ENCODE peak calls at places on chromosomes 1 and 21, in six cellular contexts. W, G, O, D, Y and Z are unnamed samples.
A peak's percentile ranks its signal among the peaks of the same experiment; 100 is the strongest.

GRCh38 chr21:26167593-26167992 is 3.0 kb downstream of the APP start:
- DNase-seq in W (no peak), G (no peak), O (no peak), D (no peak), Y (no peak), Z (no peak)

GRCh38 chr1:47030170-47030805 is 6.8 kb downstream of the CYP4X1 start:
- DNase-seq in W (peak; percentile 15), G (no peak), O (no peak), D (no peak), Y (no peak), Z (peak; percentile 57)

GRCh38 chr1:90336552-90337324 is 341.8 kb downstream of the ZNF326 start:
- DNase-seq in W (no peak), G (no peak), O (no peak), D (no peak), Y (no peak), Z (peak; percentile 70)

GRCh38 chr1:237197470-237198425 is 155.8 kb downstream of the RYR2 start:
- DNase-seq in W (no peak), G (no peak), O (no peak), D (no peak), Y (no peak), Z (no peak)

GRCh38 chr1:211200311-211200710 is 58.9 kb upstream of the RCOR3 start:
- DNase-seq in W (no peak), G (no peak), O (no peak), D (no peak), Y (no peak), Z (no peak)

GRCh38 chr1:57137980-57138379 is 172.2 kb upstream of the C8B start:
- DNase-seq in W (no peak), G (no peak), O (no peak), D (no peak), Y (no peak), Z (no peak)

GRCh38 chr1:247487057-247487456 is 29.2 kb upstream of the OR2B11 start:
- DNase-seq in W (peak; percentile 49), G (peak; percentile 13), O (no peak), D (peak; percentile 1), Y (no peak), Z (no peak)

GRCh38 chr21:22965455-22966125 is 1967.4 kb downstream of the NCAM2 start:
- DNase-seq in W (no peak), G (no peak), O (no peak), D (no peak), Y (no peak), Z (no peak)

GRCh38 chr1:153525088-153525713 is 10.6 kb downstream of the S100A6 start:
- DNase-seq in W (peak; percentile 68), G (no peak), O (peak; percentile 59), D (no peak), Y (no peak), Z (no peak)

GRCh38 chr1:910311-910880 is 13.3 kb upstream of the SAMD11 start:
- DNase-seq in W (no peak), G (no peak), O (peak; percentile 16), D (no peak), Y (peak; percentile 17), Z (no peak)

GRCh38 chr1:6420594-6421042 is 899 bp upstream of the HES2 start:
- DNase-seq in W (no peak), G (no peak), O (no peak), D (no peak), Y (no peak), Z (no peak)

GRCh38 chr21:26447932-26448331 is 125.2 kb downstream of the CYYR1 start:
- DNase-seq in W (no peak), G (no peak), O (no peak), D (no peak), Y (no peak), Z (no peak)

GRCh38 chr1:110328274-110328673 is 10.9 kb upstream of the RBM15 start:
- DNase-seq in W (no peak), G (no peak), O (no peak), D (no peak), Y (no peak), Z (no peak)

GRCh38 chr1:185441608-185442007 is 124.6 kb upstream of the IVNS1ABP start:
- DNase-seq in W (peak; percentile 63), G (no peak), O (no peak), D (peak; percentile 23), Y (no peak), Z (no peak)

GRCh38 chr1:228185641-228185965 is 20.0 kb downstream of the IBA57 start:
- DNase-seq in W (no peak), G (no peak), O (no peak), D (no peak), Y (no peak), Z (no peak)

GRCh38 chr1:111660204-111661150 is 40.9 kb downstream of the RAP1A start:
- DNase-seq in W (peak; percentile 43), G (no peak), O (no peak), D (no peak), Y (no peak), Z (no peak)

GRCh38 chr1:210384625-210385024 is 55.9 kb downstream of the HHAT start:
- DNase-seq in W (peak; percentile 69), G (no peak), O (no peak), D (no peak), Y (no peak), Z (no peak)

GRCh38 chr1:39509360-39510009 is 18.0 kb downstream of the BMP8A start:
- DNase-seq in W (peak; percentile 56), G (no peak), O (peak; percentile 77), D (no peak), Y (peak; percentile 46), Z (no peak)

GRCh38 chr1:3453891-3454810 is at the start of gene ARHGEF16:
- DNase-seq in W (peak; percentile 12), G (peak; percentile 85), O (peak; percentile 49), D (no peak), Y (peak; percentile 90), Z (no peak)

GRCh38 chr1:179177182-179177581 is 52.3 kb downstream of the ABL2 start:
- DNase-seq in W (peak; percentile 37), G (no peak), O (no peak), D (no peak), Y (no peak), Z (no peak)

GRCh38 chr1:8941906-8942305 is 3.8 kb upstream of the CA6 start:
- DNase-seq in W (peak; percentile 75), G (no peak), O (no peak), D (peak; percentile 61), Y (no peak), Z (no peak)

GRCh38 chr1:109628540-109629321 is 9.1 kb downstream of the AMPD2 start:
- DNase-seq in W (peak; percentile 51), G (peak; percentile 6), O (peak; percentile 21), D (no peak), Y (no peak), Z (peak; percentile 68)

GRCh38 chr1:160308451-160309182 is 23.7 kb upstream of the PEX19 start:
- DNase-seq in W (peak; percentile 14), G (no peak), O (no peak), D (no peak), Y (no peak), Z (no peak)

GRCh38 chr1:196557797-196558196 is 50.4 kb downstream of the KCNT2 start:
- DNase-seq in W (peak; percentile 32), G (no peak), O (no peak), D (no peak), Y (no peak), Z (no peak)

DNA sequence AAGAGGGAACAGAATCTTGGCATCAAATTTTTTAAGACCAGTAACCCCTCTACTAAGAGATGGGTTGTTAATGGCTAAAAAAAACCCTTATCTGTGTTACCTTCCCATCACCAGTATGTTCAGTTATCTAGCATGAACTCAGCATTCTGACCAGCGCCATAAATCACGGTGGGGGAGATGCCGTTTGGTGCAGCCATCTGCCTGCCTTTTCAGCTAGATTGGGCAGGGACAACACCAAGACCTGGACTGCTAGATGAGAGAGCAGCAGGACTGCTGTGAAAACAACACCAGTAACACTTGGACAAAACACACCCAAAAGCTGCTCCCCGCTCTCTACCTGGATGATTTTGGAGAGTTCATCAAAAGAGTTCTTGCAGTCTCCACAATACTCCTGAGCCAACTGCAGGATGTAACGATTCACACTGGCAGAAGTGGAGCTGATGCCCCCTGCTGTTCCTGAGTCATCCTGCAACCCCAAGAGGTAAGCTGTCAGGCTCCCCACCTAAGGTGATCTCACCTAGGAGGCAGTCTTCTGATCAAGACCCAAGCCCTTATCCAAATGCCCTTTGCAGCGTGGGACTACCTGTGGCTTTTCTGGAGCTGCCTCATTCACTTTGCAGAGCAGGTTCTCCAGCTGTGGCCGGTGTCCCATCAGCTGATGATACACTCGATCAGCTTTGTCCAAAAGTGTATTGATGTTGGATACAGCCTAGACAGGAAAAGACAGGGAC is 96.5 kb downstream of the UBR4 start:
- DNase-seq in W (peak; percentile 28), G (no peak), O (no peak), D (no peak), Y (no peak), Z (no peak)
- TF ChIP-seq CTCF in W (peak; percentile 45), G (peak; percentile 18), O (no peak), D (peak; percentile 59), Y (peak; percentile 41), Z (no peak)

DNA sequence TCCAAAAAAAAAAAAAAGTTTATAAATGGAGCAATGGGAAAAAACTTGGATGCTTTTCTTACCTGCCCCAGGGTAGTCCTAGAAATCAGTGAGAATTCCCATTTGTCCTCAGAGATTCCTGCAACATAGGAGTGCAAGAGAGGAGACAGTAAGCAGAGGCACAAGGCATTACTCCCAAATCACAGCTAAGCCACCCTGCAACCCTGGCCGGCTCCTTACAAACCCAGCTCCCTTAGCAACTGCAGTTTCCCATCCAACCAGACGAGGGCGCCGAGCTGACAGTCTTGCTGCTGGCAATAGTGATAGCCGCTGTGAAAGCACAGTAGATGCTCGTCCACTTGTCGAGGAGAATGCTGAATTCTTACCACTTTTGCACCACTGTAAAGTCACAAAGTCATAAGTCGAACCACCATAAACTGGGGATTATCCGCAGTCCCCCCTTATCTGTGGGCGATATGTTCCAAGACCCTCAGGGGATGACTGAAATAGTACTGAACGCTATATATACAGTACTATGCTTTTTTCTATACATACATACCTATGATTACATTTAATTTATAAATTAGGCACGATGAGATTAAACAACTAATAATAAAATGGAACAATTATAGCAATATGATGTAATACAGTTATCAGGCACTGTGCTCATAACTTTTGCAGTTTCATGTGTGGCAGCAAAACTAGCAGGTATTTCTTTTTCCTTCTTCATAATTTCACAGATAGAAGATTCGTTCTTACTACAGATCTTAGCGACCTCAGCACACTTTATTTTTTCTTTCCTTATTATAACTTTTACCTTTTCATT is 6.0 kb upstream of the PITHD1 start:
- DNase-seq in W (peak; percentile 79), G (peak; percentile 87), O (peak; percentile 87), D (peak; percentile 59), Y (peak; percentile 88), Z (peak; percentile 96)
- TF ChIP-seq CTCF in W (peak; percentile 99), G (peak; percentile 82), O (peak; percentile 72), D (peak; percentile 97), Y (peak; percentile 90), Z (peak; percentile 91)

GRCh38 chr1:208280681-208281439 is 36.7 kb upstream of the PLXNA2 start:
- DNase-seq in W (no peak), G (no peak), O (no peak), D (no peak), Y (no peak), Z (no peak)
- TF ChIP-seq CTCF in W (no peak), G (no peak), O (no peak), D (no peak), Y (no peak), Z (no peak)

DNA sequence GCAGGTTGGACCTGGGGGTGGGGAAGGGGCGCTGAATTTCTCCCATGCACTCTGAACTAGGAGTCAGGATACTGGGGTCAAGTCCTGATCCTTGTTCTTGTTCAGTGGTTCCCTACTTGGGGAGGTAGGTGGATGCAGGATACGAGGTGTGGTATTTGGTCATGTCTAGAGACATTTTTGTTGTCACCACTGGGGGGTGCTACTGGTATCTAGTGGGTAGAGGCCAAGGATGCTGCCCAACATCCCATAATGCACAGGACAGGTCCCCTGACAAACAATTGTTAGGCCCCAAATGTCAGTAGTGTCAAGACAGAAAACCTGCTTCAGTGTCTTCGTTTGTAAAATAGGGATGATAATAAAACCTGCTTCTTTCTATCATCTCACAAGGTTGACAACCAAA is 259.0 kb upstream of the FOXD3 start:
- DNase-seq in W (no peak), G (no peak), O (no peak), D (no peak), Y (no peak), Z (no peak)
- TF ChIP-seq CTCF in W (peak; percentile 11), G (no peak), O (no peak), D (no peak), Y (no peak), Z (no peak)